ENCODE peak calls at places on chromosome 13, in nine cellular contexts. C is stimulated activated CD4-positive, alpha-beta T cell treated with anti-CD3 and anti-CD28 coated beads, Interleukin-1b, Interleukin-23, amount 100 ng/mL, for 1 hour; I is mesendoderm; M is T follicular helper cell; Y is memory B cell; X is activated gamma-delta T cell; U is lung microvascular endothelial cell; O is stimulated activated CD8-positive, alpha-beta memory T cell treated with anti-CD3 and anti-CD28 coated beads, Interleukin-15, amount 100 ng/mL, for 1 hour; G is cardiac fibroblast. H is an unnamed sample.

GRCh38 chr13:48748681-48749080 is 95.0 kb downstream of the CYSLTR2 start:
- DNase-seq in O (no peak), M (no peak), I (no peak), Y (no peak), C (no peak), U (no peak), X (no peak), G (no peak), H (no peak)

GRCh38 chr13:24215732-24216131 is 55.2 kb downstream of the SPATA13 start:
- DNase-seq in I (peak), M (no peak), O (no peak), Y (no peak), U (peak), G (peak), C (no peak), X (no peak), H (no peak)

GRCh38 chr13:51697855-51698254 is 106.1 kb downstream of the DHRS12 start:
- DNase-seq in I (no peak), G (peak), O (no peak), U (no peak), M (no peak), C (no peak), X (no peak), Y (no peak), H (no peak)

GRCh38 chr13:59356607-59357006 is 807.1 kb downstream of the DIAPH3 start:
- DNase-seq in Y (no peak), C (no peak), I (no peak), G (peak), X (no peak), O (no peak), M (no peak), U (peak), H (peak)

GRCh38 chr13:48216204-48216711 is 16.7 kb upstream of the ITM2B start:
- DNase-seq in C (no peak), X (no peak), G (no peak), Y (no peak), U (no peak), O (no peak), I (peak), M (no peak), H (no peak)

GRCh38 chr13:51907040-51907732 is 45.4 kb downstream of the CCDC70 start:
- DNase-seq in C (no peak), Y (no peak), M (no peak), O (no peak), X (no peak), U (no peak), G (no peak), I (no peak), H (no peak)

GRCh38 chr13:26971990-26972888 is 199.4 kb downstream of the USP12 start:
- DNase-seq in I (peak), G (no peak), U (no peak), O (no peak), M (no peak), X (no peak), C (no peak), Y (peak), H (no peak)

GRCh38 chr13:107466326-107466725 is 749.0 kb downstream of the LIG4 start:
- DNase-seq in Y (no peak), I (peak), O (no peak), X (no peak), C (no peak), M (no peak), G (no peak), U (peak), H (no peak)

GRCh38 chr13:110280231-110280813 is 26.6 kb downstream of the COL4A1 start:
- DNase-seq in M (no peak), X (no peak), C (no peak), G (no peak), I (no peak), O (no peak), Y (no peak), U (no peak), H (no peak)

GRCh38 chr13:52405767-52406494 is at the start of gene THSD1:
- DNase-seq in M (no peak), Y (no peak), G (peak), I (peak), O (no peak), U (peak), X (peak), C (no peak), H (peak)

GRCh38 chr13:45833663-45834062 is 17.9 kb downstream of the SIAH3 start:
- DNase-seq in Y (no peak), G (peak), M (no peak), X (no peak), O (no peak), C (no peak), I (no peak), U (peak), H (no peak)

GRCh38 chr13:78876915-78877549 is 218.1 kb upstream of the OBI1 start:
- DNase-seq in I (no peak), O (no peak), U (peak), C (no peak), M (no peak), G (no peak), X (no peak), Y (no peak), H (no peak)

GRCh38 chr13:27712421-27712820 is 79.9 kb upstream of the GSX1 start:
- DNase-seq in Y (no peak), X (no peak), G (peak), U (peak), M (no peak), C (no peak), O (peak), I (no peak), H (peak)

GRCh38 chr13:32790731-32791130 is 204.5 kb downstream of the PDS5B start:
- DNase-seq in I (peak), O (no peak), M (no peak), U (no peak), C (no peak), G (no peak), X (no peak), Y (no peak), H (no peak)

GRCh38 chr13:56924401-56924800 is 216.3 kb upstream of the PRR20A start:
- DNase-seq in X (no peak), Y (no peak), M (no peak), U (no peak), G (no peak), C (no peak), O (no peak), I (no peak), H (no peak)

GRCh38 chr13:95552539-95553270 is at the start of gene CLDN10:
- DNase-seq in I (peak), U (no peak), G (no peak), X (peak), C (no peak), Y (no peak), O (no peak), M (no peak), H (no peak)

GRCh38 chr13:24540236-24541126 is 27.9 kb upstream of the PARP4 start:
- DNase-seq in C (no peak), G (peak), M (no peak), Y (no peak), O (no peak), U (peak), X (no peak), I (peak), H (no peak)

GRCh38 chr13:74187564-74187963 is 53.4 kb upstream of the KLF12 start:
- DNase-seq in O (no peak), C (no peak), Y (no peak), X (no peak), G (no peak), I (peak), U (peak), M (no peak), H (peak)

GRCh38 chr13:73672492-73672891 is 461.7 kb downstream of the KLF12 start:
- DNase-seq in M (no peak), O (no peak), G (peak), C (no peak), U (no peak), X (no peak), Y (no peak), I (no peak), H (no peak)

GRCh38 chr13:36758345-36758744 is 60.7 kb upstream of the RFXAP start:
- DNase-seq in G (no peak), O (no peak), C (no peak), X (no peak), I (peak), U (no peak), Y (no peak), M (no peak), H (no peak)

GRCh38 chr13:112443191-112444000 is 67.2 kb downstream of the SPACA7 start:
- DNase-seq in U (no peak), C (no peak), G (peak), M (no peak), I (peak), O (no peak), X (no peak), Y (no peak), H (no peak)

GRCh38 chr13:33918199-33918932 is 100.4 kb downstream of the RFC3 start:
- DNase-seq in I (no peak), G (peak), U (peak), O (no peak), M (no peak), C (no peak), Y (no peak), X (no peak), H (peak)

GRCh38 chr13:105972306-105972721 is 563.1 kb downstream of the EFNB2 start:
- DNase-seq in G (no peak), U (no peak), O (no peak), I (no peak), Y (no peak), X (no peak), M (no peak), C (no peak), H (no peak)

GRCh38 chr13:92224825-92225224 is 826.4 kb downstream of the GPC5 start:
- DNase-seq in X (no peak), Y (no peak), G (peak), C (no peak), I (no peak), O (no peak), M (no peak), U (no peak), H (no peak)

GRCh38 chr13:31149604-31150003 is 12.1 kb downstream of the HSPH1 start:
- DNase-seq in O (no peak), C (no peak), G (no peak), I (no peak), U (no peak), M (no peak), Y (no peak), X (no peak), H (no peak)

GRCh38 chr13:67134322-67135129 is 95.6 kb downstream of the PCDH9 start:
- DNase-seq in G (peak), X (no peak), M (no peak), I (no peak), C (no peak), U (peak), Y (no peak), O (no peak), H (no peak)

GRCh38 chr13:22031702-22032286 is 360.9 kb downstream of the FGF9 start:
- DNase-seq in X (no peak), O (no peak), U (no peak), I (no peak), M (no peak), C (no peak), G (no peak), Y (no peak), H (no peak)

GRCh38 chr13:28392428-28392827 is 102.5 kb downstream of the FLT1 start:
- DNase-seq in U (peak), Y (no peak), O (no peak), C (no peak), X (no peak), G (peak), M (no peak), I (peak), H (no peak)

GRCh38 chr13:24042710-24043440 is 117.6 kb upstream of the SPATA13 start:
- DNase-seq in O (no peak), C (no peak), I (no peak), U (no peak), G (no peak), X (no peak), Y (no peak), M (no peak), H (no peak)

GRCh38 chr13:99908129-99908805 is 63.3 kb downstream of the ZIC5 start:
- DNase-seq in O (no peak), M (no peak), X (no peak), U (no peak), I (peak), Y (no peak), G (no peak), C (no peak), H (no peak)

GRCh38 chr13:113427562-113428468 is 25.5 kb downstream of the ADPRHL1 start:
- DNase-seq in C (no peak), I (no peak), U (no peak), M (no peak), G (peak), X (no peak), Y (no peak), O (no peak), H (no peak)

GRCh38 chr13:100089633-100090032 is 740 bp downstream of the PCCA start:
- DNase-seq in U (peak), C (no peak), M (no peak), G (no peak), X (no peak), Y (peak), I (no peak), O (no peak), H (no peak)

GRCh38 chr13:25112856-25113255 is 16.9 kb downstream of the PABPC3 start:
- DNase-seq in C (no peak), I (no peak), M (no peak), Y (no peak), G (no peak), X (no peak), U (no peak), O (no peak), H (no peak)

GRCh38 chr13:22866221-22866620 is 314.6 kb upstream of the SGCG start:
- DNase-seq in M (no peak), U (no peak), G (no peak), O (no peak), Y (no peak), X (no peak), I (no peak), C (no peak), H (no peak)

H was measured in hepatic stellate cell.